ENCODE peak calls at places on chromosomes 16 and 17, in ten cellular contexts. One of them, this sample, is unnamed.
A peak's percentile ranks its signal among the peaks of the same experiment; 100 is the strongest.

GRCh38 chr17:64706224-64707076 is 44.3 kb upstream of the SMURF2 start:
- DNase-seq in fibroblast of pulmonary artery: peak; percentile 18
- DNase-seq in NB4: no peak
- DNase-seq in thoracic aorta: no peak
- DNase-seq in lower leg skin: no peak
- DNase-seq in retinal pigment epithelial cell: no peak
- DNase-seq in SK-N-SH: no peak
- DNase-seq in hepatocyte: peak; percentile 13
- DNase-seq in BJ: no peak
- DNase-seq in adrenal gland: no peak
- DNase-seq in this sample: no peak

GRCh38 chr17:79862259-79862658 is 23.0 kb upstream of the CBX4 start:
- DNase-seq in fibroblast of pulmonary artery: no peak
- DNase-seq in NB4: no peak
- DNase-seq in thoracic aorta: no peak
- DNase-seq in lower leg skin: no peak
- DNase-seq in retinal pigment epithelial cell: no peak
- DNase-seq in SK-N-SH: no peak
- DNase-seq in hepatocyte: no peak
- DNase-seq in BJ: no peak
- DNase-seq in adrenal gland: no peak
- DNase-seq in this sample: no peak

GRCh38 chr16:81973737-81974136 is 37.5 kb downstream of the SDR42E1 start:
- DNase-seq in fibroblast of pulmonary artery: no peak
- DNase-seq in NB4: no peak
- DNase-seq in thoracic aorta: no peak
- DNase-seq in lower leg skin: no peak
- DNase-seq in retinal pigment epithelial cell: no peak
- DNase-seq in SK-N-SH: no peak
- DNase-seq in hepatocyte: no peak
- DNase-seq in BJ: no peak
- DNase-seq in adrenal gland: no peak
- DNase-seq in this sample: no peak

GRCh38 chr17:78818932-78819331 is 21.7 kb downstream of the USP36 start:
- DNase-seq in fibroblast of pulmonary artery: no peak
- DNase-seq in NB4: no peak
- DNase-seq in thoracic aorta: no peak
- DNase-seq in lower leg skin: no peak
- DNase-seq in retinal pigment epithelial cell: no peak
- DNase-seq in SK-N-SH: peak; percentile 51
- DNase-seq in hepatocyte: no peak
- DNase-seq in BJ: no peak
- DNase-seq in adrenal gland: no peak
- DNase-seq in this sample: no peak

GRCh38 chr16:78606572-78606971 is 507.1 kb downstream of the WWOX start:
- DNase-seq in fibroblast of pulmonary artery: no peak
- DNase-seq in NB4: no peak
- DNase-seq in thoracic aorta: no peak
- DNase-seq in lower leg skin: no peak
- DNase-seq in retinal pigment epithelial cell: no peak
- DNase-seq in SK-N-SH: no peak
- DNase-seq in hepatocyte: no peak
- DNase-seq in BJ: no peak
- DNase-seq in adrenal gland: no peak
- DNase-seq in this sample: no peak

GRCh38 chr17:35731239-35731931 is at the start of gene RASL10B:
- DNase-seq in fibroblast of pulmonary artery: peak; percentile 34
- DNase-seq in NB4: peak; percentile 42
- DNase-seq in thoracic aorta: no peak
- DNase-seq in lower leg skin: no peak
- DNase-seq in retinal pigment epithelial cell: no peak
- DNase-seq in SK-N-SH: peak; percentile 93
- DNase-seq in hepatocyte: peak; percentile 70
- DNase-seq in BJ: no peak
- DNase-seq in adrenal gland: peak; percentile 56
- DNase-seq in this sample: no peak

GRCh38 chr17:66348605-66349165 is 46.3 kb downstream of the PRKCA start:
- DNase-seq in fibroblast of pulmonary artery: peak; percentile 77
- DNase-seq in NB4: peak; percentile 66
- DNase-seq in thoracic aorta: no peak
- DNase-seq in lower leg skin: no peak
- DNase-seq in retinal pigment epithelial cell: peak; percentile 76
- DNase-seq in SK-N-SH: peak; percentile 48
- DNase-seq in hepatocyte: peak; percentile 82
- DNase-seq in BJ: peak; percentile 39
- DNase-seq in adrenal gland: peak; percentile 55
- DNase-seq in this sample: peak; percentile 55

GRCh38 chr17:41486809-41487530 is 2.7 kb downstream of the KRT36 start:
- DNase-seq in fibroblast of pulmonary artery: no peak
- DNase-seq in NB4: peak; percentile 27
- DNase-seq in thoracic aorta: no peak
- DNase-seq in lower leg skin: no peak
- DNase-seq in retinal pigment epithelial cell: no peak
- DNase-seq in SK-N-SH: peak; percentile 40
- DNase-seq in hepatocyte: no peak
- DNase-seq in BJ: no peak
- DNase-seq in adrenal gland: no peak
- DNase-seq in this sample: no peak

GRCh38 chr17:1786708-1787107 is 24.8 kb downstream of the SERPINF1 start:
- DNase-seq in fibroblast of pulmonary artery: no peak
- DNase-seq in NB4: no peak
- DNase-seq in thoracic aorta: no peak
- DNase-seq in lower leg skin: no peak
- DNase-seq in retinal pigment epithelial cell: no peak
- DNase-seq in SK-N-SH: no peak
- DNase-seq in hepatocyte: no peak
- DNase-seq in BJ: no peak
- DNase-seq in adrenal gland: no peak
- DNase-seq in this sample: no peak

GRCh38 chr17:1783834-1784611 is 22.2 kb downstream of the SERPINF1 start:
- DNase-seq in fibroblast of pulmonary artery: peak; percentile 98
- DNase-seq in NB4: peak; percentile 31
- DNase-seq in thoracic aorta: peak; percentile 69
- DNase-seq in lower leg skin: peak; percentile 93
- DNase-seq in retinal pigment epithelial cell: no peak
- DNase-seq in SK-N-SH: peak; percentile 78
- DNase-seq in hepatocyte: peak; percentile 77
- DNase-seq in BJ: no peak
- DNase-seq in adrenal gland: peak; percentile 81
- DNase-seq in this sample: peak; percentile 84

GRCh38 chr17:1782171-1782567 is 20.3 kb downstream of the SERPINF1 start:
- DNase-seq in fibroblast of pulmonary artery: no peak
- DNase-seq in NB4: no peak
- DNase-seq in thoracic aorta: no peak
- DNase-seq in lower leg skin: no peak
- DNase-seq in retinal pigment epithelial cell: no peak
- DNase-seq in SK-N-SH: no peak
- DNase-seq in hepatocyte: no peak
- DNase-seq in BJ: no peak
- DNase-seq in adrenal gland: no peak
- DNase-seq in this sample: no peak

GRCh38 chr17:1785925-1786324 is 24.1 kb downstream of the SERPINF1 start:
- DNase-seq in fibroblast of pulmonary artery: no peak
- DNase-seq in NB4: no peak
- DNase-seq in thoracic aorta: no peak
- DNase-seq in lower leg skin: no peak
- DNase-seq in retinal pigment epithelial cell: no peak
- DNase-seq in SK-N-SH: no peak
- DNase-seq in hepatocyte: no peak
- DNase-seq in BJ: no peak
- DNase-seq in adrenal gland: no peak
- DNase-seq in this sample: no peak

GRCh38 chr17:1783271-1783670 is 21.4 kb downstream of the SERPINF1 start:
- DNase-seq in fibroblast of pulmonary artery: peak; percentile 45
- DNase-seq in NB4: no peak
- DNase-seq in thoracic aorta: no peak
- DNase-seq in lower leg skin: no peak
- DNase-seq in retinal pigment epithelial cell: no peak
- DNase-seq in SK-N-SH: no peak
- DNase-seq in hepatocyte: no peak
- DNase-seq in BJ: no peak
- DNase-seq in adrenal gland: peak; percentile 56
- DNase-seq in this sample: no peak
- H3K4me3 ChIP-seq in fibroblast of pulmonary artery: no peak overlapping the region
- H3K4me3 ChIP-seq in NB4: no peak overlapping the region
- H3K4me3 ChIP-seq in thoracic aorta: peak overlapping the region; percentile 10
- H3K4me3 ChIP-seq in lower leg skin: no peak overlapping the region
- H3K4me3 ChIP-seq in retinal pigment epithelial cell: no peak overlapping the region
- H3K4me3 ChIP-seq in SK-N-SH: no peak overlapping the region
- H3K4me3 ChIP-seq in hepatocyte: no peak overlapping the region
- H3K4me3 ChIP-seq in BJ: no peak overlapping the region
- H3K4me3 ChIP-seq in adrenal gland: no peak overlapping the region
- H3K4me3 ChIP-seq in this sample: no peak overlapping the region

GRCh38 chr16:2056077-2056476 is 8.3 kb downstream of the TSC2 start:
- DNase-seq in fibroblast of pulmonary artery: peak; percentile 13
- DNase-seq in NB4: no peak
- DNase-seq in thoracic aorta: no peak
- DNase-seq in lower leg skin: no peak
- DNase-seq in retinal pigment epithelial cell: no peak
- DNase-seq in SK-N-SH: no peak
- DNase-seq in hepatocyte: no peak
- DNase-seq in BJ: no peak
- DNase-seq in adrenal gland: no peak
- DNase-seq in this sample: no peak
- TF ChIP-seq CTCF in fibroblast of pulmonary artery: peak; percentile 13
- TF ChIP-seq CTCF in NB4: no peak
- TF ChIP-seq CTCF in thoracic aorta: no peak
- TF ChIP-seq CTCF in lower leg skin: no peak
- TF ChIP-seq CTCF in retinal pigment epithelial cell: peak; percentile 16
- TF ChIP-seq CTCF in SK-N-SH: peak; percentile 25
- TF ChIP-seq CTCF in hepatocyte: peak; percentile 17
- TF ChIP-seq CTCF in BJ: peak; percentile 48
- TF ChIP-seq CTCF in adrenal gland: no peak
- TF ChIP-seq CTCF in this sample: peak; percentile 28

GRCh38 chr17:50541402-50541915 is 5.5 kb upstream of the SPATA20 start:
- DNase-seq in fibroblast of pulmonary artery: no peak
- DNase-seq in NB4: no peak
- DNase-seq in thoracic aorta: no peak
- DNase-seq in lower leg skin: no peak
- DNase-seq in retinal pigment epithelial cell: no peak
- DNase-seq in SK-N-SH: peak; percentile 48
- DNase-seq in hepatocyte: no peak
- DNase-seq in BJ: no peak
- DNase-seq in adrenal gland: no peak
- DNase-seq in this sample: no peak

GRCh38 chr17:50545306-50545705 is 1.7 kb upstream of the SPATA20 start:
- DNase-seq in fibroblast of pulmonary artery: no peak
- DNase-seq in NB4: no peak
- DNase-seq in thoracic aorta: no peak
- DNase-seq in lower leg skin: no peak
- DNase-seq in retinal pigment epithelial cell: no peak
- DNase-seq in SK-N-SH: no peak
- DNase-seq in hepatocyte: no peak
- DNase-seq in BJ: no peak
- DNase-seq in adrenal gland: no peak
- DNase-seq in this sample: no peak

GRCh38 chr17:50540485-50541401 is 6.2 kb upstream of the SPATA20 start:
- DNase-seq in fibroblast of pulmonary artery: no peak
- DNase-seq in NB4: no peak
- DNase-seq in thoracic aorta: no peak
- DNase-seq in lower leg skin: no peak
- DNase-seq in retinal pigment epithelial cell: no peak
- DNase-seq in SK-N-SH: no peak
- DNase-seq in hepatocyte: no peak
- DNase-seq in BJ: no peak
- DNase-seq in adrenal gland: no peak
- DNase-seq in this sample: no peak

GRCh38 chr17:50541916-50542688 is 4.9 kb upstream of the SPATA20 start:
- DNase-seq in fibroblast of pulmonary artery: peak; percentile 73
- DNase-seq in NB4: peak; percentile 84
- DNase-seq in thoracic aorta: no peak
- DNase-seq in lower leg skin: peak; percentile 72
- DNase-seq in retinal pigment epithelial cell: peak; percentile 37
- DNase-seq in SK-N-SH: peak; percentile 100
- DNase-seq in hepatocyte: peak; percentile 95
- DNase-seq in BJ: peak; percentile 15
- DNase-seq in adrenal gland: peak; percentile 91
- DNase-seq in this sample: no peak

DNA sequence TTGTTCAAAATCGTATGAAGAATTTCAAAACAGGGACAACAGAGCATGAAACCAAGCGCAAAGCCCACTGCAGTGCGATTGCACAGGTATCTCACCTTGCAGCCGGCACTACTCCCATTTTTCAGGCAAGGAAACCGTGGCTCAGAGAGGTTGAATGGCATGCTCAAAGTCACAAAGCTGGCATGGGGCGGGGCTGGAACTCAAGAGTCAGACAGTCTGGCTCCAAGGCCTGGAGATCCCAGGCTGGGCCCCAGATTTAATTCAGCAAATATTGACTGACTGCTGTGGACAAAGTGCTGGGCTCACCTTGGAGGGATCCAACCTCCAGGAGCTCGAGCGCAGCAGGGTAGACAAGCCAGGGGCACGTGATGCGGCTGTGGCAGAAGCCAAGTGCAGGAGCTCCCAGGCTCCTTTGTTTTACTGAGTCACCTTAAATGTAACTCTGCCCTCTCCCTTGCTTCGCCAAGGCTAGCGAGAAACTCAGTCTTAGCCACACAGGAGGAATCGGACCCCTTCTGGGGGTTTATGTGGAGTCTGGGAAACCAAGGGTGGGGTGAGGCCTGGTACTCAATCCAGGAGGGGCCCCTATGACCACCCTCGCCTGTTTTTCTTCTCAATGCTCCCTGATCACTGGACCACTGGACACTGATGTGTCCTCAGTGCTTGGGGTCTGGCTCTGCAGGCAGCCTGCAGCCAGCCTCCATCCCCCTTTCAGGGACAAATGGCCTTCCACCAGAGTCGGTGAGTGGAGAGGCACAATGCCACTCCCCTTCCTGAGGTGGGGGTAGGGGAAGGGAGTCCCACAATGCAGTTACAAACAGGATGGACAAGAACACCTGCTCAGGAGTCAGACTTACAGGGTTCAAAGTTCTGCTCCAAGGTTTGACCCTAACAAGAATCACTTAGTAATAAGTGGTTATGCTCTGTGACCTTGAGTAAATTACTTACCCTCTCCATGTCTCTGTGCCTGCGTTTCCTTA is 3.9 kb upstream of the SPATA20 start:
- DNase-seq in fibroblast of pulmonary artery: no peak
- DNase-seq in NB4: no peak
- DNase-seq in thoracic aorta: no peak
- DNase-seq in lower leg skin: peak; percentile 56
- DNase-seq in retinal pigment epithelial cell: peak; percentile 27
- DNase-seq in SK-N-SH: no peak
- DNase-seq in hepatocyte: peak; percentile 90
- DNase-seq in BJ: no peak
- DNase-seq in adrenal gland: peak; percentile 73
- DNase-seq in this sample: no peak
- H3K4me3 ChIP-seq in fibroblast of pulmonary artery: no peak overlapping the region
- H3K4me3 ChIP-seq in NB4: no peak overlapping the region
- H3K4me3 ChIP-seq in thoracic aorta: peak overlapping the region; percentile 91
- H3K4me3 ChIP-seq in lower leg skin: no peak overlapping the region
- H3K4me3 ChIP-seq in retinal pigment epithelial cell: peak overlapping the region; percentile 56
- H3K4me3 ChIP-seq in SK-N-SH: peak overlapping the region; percentile 61
- H3K4me3 ChIP-seq in hepatocyte: peak overlapping the region; percentile 22
- H3K4me3 ChIP-seq in BJ: no peak overlapping the region
- H3K4me3 ChIP-seq in adrenal gland: no peak overlapping the region
- H3K4me3 ChIP-seq in this sample: no peak overlapping the region

GRCh38 chr17:47781397-47781796 is 40.2 kb downstream of the OSBPL7 start:
- DNase-seq in fibroblast of pulmonary artery: no peak
- DNase-seq in NB4: no peak
- DNase-seq in thoracic aorta: no peak
- DNase-seq in lower leg skin: no peak
- DNase-seq in retinal pigment epithelial cell: no peak
- DNase-seq in SK-N-SH: no peak
- DNase-seq in hepatocyte: no peak
- DNase-seq in BJ: no peak
- DNase-seq in adrenal gland: no peak
- DNase-seq in this sample: no peak

GRCh38 chr17:47778184-47778635 is 43.4 kb downstream of the OSBPL7 start:
- DNase-seq in fibroblast of pulmonary artery: no peak
- DNase-seq in NB4: no peak
- DNase-seq in thoracic aorta: no peak
- DNase-seq in lower leg skin: no peak
- DNase-seq in retinal pigment epithelial cell: no peak
- DNase-seq in SK-N-SH: no peak
- DNase-seq in hepatocyte: no peak
- DNase-seq in BJ: no peak
- DNase-seq in adrenal gland: no peak
- DNase-seq in this sample: no peak

GRCh38 chr17:47775181-47775580 is 42.1 kb downstream of the TBX21 start:
- DNase-seq in fibroblast of pulmonary artery: no peak
- DNase-seq in NB4: no peak
- DNase-seq in thoracic aorta: no peak
- DNase-seq in lower leg skin: no peak
- DNase-seq in retinal pigment epithelial cell: no peak
- DNase-seq in SK-N-SH: no peak
- DNase-seq in hepatocyte: no peak
- DNase-seq in BJ: no peak
- DNase-seq in adrenal gland: no peak
- DNase-seq in this sample: no peak

DNA sequence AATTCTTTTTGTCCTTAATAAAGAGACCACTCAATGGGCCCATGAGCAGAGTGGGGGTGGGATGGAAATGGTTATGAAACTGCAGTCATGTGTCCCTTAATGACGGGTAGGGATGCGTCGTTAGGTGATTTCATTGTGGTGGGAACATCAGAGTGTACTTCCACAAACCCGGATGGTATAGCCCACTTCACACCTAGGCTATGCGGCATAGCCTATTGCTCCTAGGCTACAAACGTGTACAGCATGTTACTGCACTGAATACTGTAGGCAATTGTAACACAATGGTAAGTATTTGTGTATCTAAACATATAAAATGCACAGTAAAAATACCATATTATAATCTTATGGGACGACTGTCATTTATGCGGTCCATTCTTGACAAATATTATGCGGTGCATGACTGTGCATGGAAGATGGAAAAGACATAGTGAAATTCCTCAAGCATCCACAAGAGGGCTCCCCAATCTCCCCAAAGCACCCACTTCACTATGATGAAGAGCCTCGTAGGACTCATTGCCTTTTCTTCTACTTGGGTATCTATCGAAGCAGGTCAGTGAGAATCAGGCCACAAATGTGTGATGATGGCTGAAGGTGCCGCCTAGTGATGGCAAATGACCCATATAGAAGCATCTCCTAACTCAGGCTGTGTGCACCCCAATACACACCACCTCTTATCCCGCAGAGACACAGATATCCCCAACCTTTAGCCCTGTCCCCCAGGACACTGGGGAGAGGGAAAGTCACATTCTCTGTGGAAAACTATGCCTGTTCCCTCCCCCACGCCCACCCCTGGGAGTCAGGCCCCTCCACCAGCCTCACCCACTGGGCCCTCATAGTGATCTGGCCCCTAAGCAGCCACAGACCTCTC is 43.5 kb downstream of the TBX21 start:
- DNase-seq in fibroblast of pulmonary artery: peak; percentile 67
- DNase-seq in NB4: peak; percentile 67
- DNase-seq in thoracic aorta: no peak
- DNase-seq in lower leg skin: no peak
- DNase-seq in retinal pigment epithelial cell: no peak
- DNase-seq in SK-N-SH: peak; percentile 81
- DNase-seq in hepatocyte: peak; percentile 51
- DNase-seq in BJ: no peak
- DNase-seq in adrenal gland: no peak
- DNase-seq in this sample: no peak
- TF ChIP-seq CTCF in fibroblast of pulmonary artery: peak; percentile 80
- TF ChIP-seq CTCF in NB4: peak; percentile 77
- TF ChIP-seq CTCF in thoracic aorta: peak; percentile 55
- TF ChIP-seq CTCF in lower leg skin: no peak
- TF ChIP-seq CTCF in retinal pigment epithelial cell: peak; percentile 66
- TF ChIP-seq CTCF in SK-N-SH: peak; percentile 78
- TF ChIP-seq CTCF in hepatocyte: peak; percentile 58
- TF ChIP-seq CTCF in BJ: peak; percentile 71
- TF ChIP-seq CTCF in adrenal gland: peak; percentile 69
- TF ChIP-seq CTCF in this sample: peak; percentile 73

This sample was measured in astrocyte of the cerebellum.